ENCODE peak calls at places on chromosomes 6 and 20, in six cellular contexts. One of them, this sample, is unnamed.

GRCh38 chr6:33782561-33782960 is 6.4 kb downstream of the LEMD2 start:
- DNase-seq in choroid plexus epithelial cell: no peak
- DNase-seq in lower leg skin: no peak
- DNase-seq in astrocyte: no peak
- DNase-seq in AG10803: no peak
- DNase-seq in lower lobe of right lung: no peak
- DNase-seq in this sample: no peak

GRCh38 chr6:24646771-24647170 is 780 bp upstream of the KIAA0319 start:
- DNase-seq in AG10803: no peak
- DNase-seq in astrocyte: peak; percentile 60
- DNase-seq in choroid plexus epithelial cell: peak; percentile 14
- DNase-seq in lower leg skin: no peak
- DNase-seq in lower lobe of right lung: no peak
- DNase-seq in this sample: no peak

GRCh38 chr20:63493563-63494020 is 5.3 kb downstream of the EEF1A2 start:
- DNase-seq in AG10803: no peak
- DNase-seq in astrocyte: no peak
- DNase-seq in lower leg skin: no peak
- DNase-seq in choroid plexus epithelial cell: no peak
- DNase-seq in lower lobe of right lung: no peak
- DNase-seq in this sample: no peak

GRCh38 chr20:57002066-57002570 is 264.3 kb downstream of the BMP7 start:
- DNase-seq in astrocyte: no peak
- DNase-seq in lower leg skin: no peak
- DNase-seq in AG10803: no peak
- DNase-seq in lower lobe of right lung: no peak
- DNase-seq in choroid plexus epithelial cell: no peak
- DNase-seq in this sample: no peak

GRCh38 chr6:147578159-147578558 is 69.7 kb downstream of the SAMD5 start:
- DNase-seq in astrocyte: no peak
- DNase-seq in lower leg skin: no peak
- DNase-seq in AG10803: no peak
- DNase-seq in choroid plexus epithelial cell: no peak
- DNase-seq in lower lobe of right lung: no peak
- DNase-seq in this sample: no peak

GRCh38 chr6:26328265-26328844 is 36.6 kb upstream of the BTN3A2 start:
- DNase-seq in choroid plexus epithelial cell: no peak
- DNase-seq in AG10803: no peak
- DNase-seq in lower leg skin: no peak
- DNase-seq in astrocyte: no peak
- DNase-seq in lower lobe of right lung: no peak
- DNase-seq in this sample: no peak

GRCh38 chr6:5672581-5673011 is 334.1 kb downstream of the NRN1 start:
- DNase-seq in lower leg skin: no peak
- DNase-seq in lower lobe of right lung: no peak
- DNase-seq in AG10803: peak; percentile 93
- DNase-seq in astrocyte: peak; percentile 89
- DNase-seq in choroid plexus epithelial cell: peak; percentile 91
- DNase-seq in this sample: no peak

GRCh38 chr20:7155794-7156193 is 388.3 kb downstream of the BMP2 start:
- DNase-seq in choroid plexus epithelial cell: no peak
- DNase-seq in AG10803: no peak
- DNase-seq in lower lobe of right lung: no peak
- DNase-seq in astrocyte: no peak
- DNase-seq in lower leg skin: no peak
- DNase-seq in this sample: no peak

GRCh38 chr20:56391596-56392281 is at the start of gene AURKA:
- DNase-seq in AG10803: no peak
- DNase-seq in lower lobe of right lung: no peak
- DNase-seq in astrocyte: peak; percentile 1
- DNase-seq in choroid plexus epithelial cell: peak; percentile 26
- DNase-seq in lower leg skin: no peak
- DNase-seq in this sample: peak; percentile 4

GRCh38 chr6:7136859-7137334 is 29.1 kb downstream of the RREB1 start:
- DNase-seq in astrocyte: no peak
- DNase-seq in lower leg skin: no peak
- DNase-seq in AG10803: no peak
- DNase-seq in choroid plexus epithelial cell: no peak
- DNase-seq in lower lobe of right lung: no peak
- DNase-seq in this sample: peak; percentile 75

GRCh38 chr6:155349129-155349528 is 34.8 kb upstream of the TFB1M start:
- DNase-seq in choroid plexus epithelial cell: peak; percentile 33
- DNase-seq in lower lobe of right lung: no peak
- DNase-seq in astrocyte: peak; percentile 45
- DNase-seq in lower leg skin: no peak
- DNase-seq in AG10803: peak; percentile 58
- DNase-seq in this sample: no peak

GRCh38 chr6:1311400-1312192 is at the start of gene FOXQ1:
- DNase-seq in lower lobe of right lung: peak; percentile 91
- DNase-seq in astrocyte: no peak
- DNase-seq in lower leg skin: peak; percentile 71
- DNase-seq in AG10803: no peak
- DNase-seq in choroid plexus epithelial cell: peak; percentile 42
- DNase-seq in this sample: peak; percentile 24

GRCh38 chr6:162147805-162148204 is 579.8 kb downstream of the PRKN start:
- DNase-seq in astrocyte: no peak
- DNase-seq in lower lobe of right lung: no peak
- DNase-seq in lower leg skin: no peak
- DNase-seq in AG10803: no peak
- DNase-seq in choroid plexus epithelial cell: no peak
- DNase-seq in this sample: no peak

GRCh38 chr6:161951139-161951538 is 677.3 kb upstream of the AGPAT4 start:
- DNase-seq in lower lobe of right lung: no peak
- DNase-seq in choroid plexus epithelial cell: no peak
- DNase-seq in astrocyte: no peak
- DNase-seq in AG10803: no peak
- DNase-seq in lower leg skin: no peak
- DNase-seq in this sample: no peak

GRCh38 chr6:147867827-147868226 is 359.3 kb downstream of the SAMD5 start:
- DNase-seq in astrocyte: no peak
- DNase-seq in choroid plexus epithelial cell: no peak
- DNase-seq in lower leg skin: no peak
- DNase-seq in AG10803: no peak
- DNase-seq in lower lobe of right lung: no peak
- DNase-seq in this sample: no peak

GRCh38 chr20:13610205-13610604 is 28.5 kb downstream of the TASP1 start:
- DNase-seq in lower lobe of right lung: no peak
- DNase-seq in AG10803: no peak
- DNase-seq in choroid plexus epithelial cell: no peak
- DNase-seq in lower leg skin: no peak
- DNase-seq in astrocyte: no peak
- DNase-seq in this sample: no peak

GRCh38 chr6:156563710-156564109 is 213.5 kb upstream of the ARID1B start:
- DNase-seq in lower leg skin: no peak
- DNase-seq in AG10803: no peak
- DNase-seq in choroid plexus epithelial cell: no peak
- DNase-seq in astrocyte: no peak
- DNase-seq in lower lobe of right lung: no peak
- DNase-seq in this sample: no peak

GRCh38 chr6:160348552-160349441 is 619 bp downstream of the SLC22A3 start:
- DNase-seq in lower lobe of right lung: peak; percentile 74
- DNase-seq in AG10803: no peak
- DNase-seq in astrocyte: peak; percentile 17
- DNase-seq in lower leg skin: no peak
- DNase-seq in choroid plexus epithelial cell: peak; percentile 15
- DNase-seq in this sample: no peak

GRCh38 chr6:168676552-168677317 is 235.8 kb downstream of the SMOC2 start:
- DNase-seq in lower leg skin: no peak
- DNase-seq in astrocyte: no peak
- DNase-seq in AG10803: no peak
- DNase-seq in lower lobe of right lung: no peak
- DNase-seq in choroid plexus epithelial cell: no peak
- DNase-seq in this sample: no peak

GRCh38 chr6:36545767-36546663 is 1.3 kb downstream of the STK38 start:
- DNase-seq in AG10803: peak; percentile 17
- DNase-seq in lower lobe of right lung: no peak
- DNase-seq in lower leg skin: no peak
- DNase-seq in astrocyte: no peak
- DNase-seq in choroid plexus epithelial cell: peak; percentile 50
- DNase-seq in this sample: no peak

GRCh38 chr6:36546664-36546957 is 668 bp downstream of the STK38 start:
- DNase-seq in lower lobe of right lung: no peak
- DNase-seq in astrocyte: no peak
- DNase-seq in choroid plexus epithelial cell: no peak
- DNase-seq in AG10803: no peak
- DNase-seq in lower leg skin: no peak
- DNase-seq in this sample: no peak

GRCh38 chr6:36548401-36548743 is 1.1 kb upstream of the STK38 start:
- DNase-seq in choroid plexus epithelial cell: no peak
- DNase-seq in astrocyte: no peak
- DNase-seq in lower lobe of right lung: no peak
- DNase-seq in lower leg skin: no peak
- DNase-seq in AG10803: no peak
- DNase-seq in this sample: no peak

GRCh38 chr6:36547646-36548400 is 544 bp upstream of the STK38 start:
- DNase-seq in lower lobe of right lung: no peak
- DNase-seq in astrocyte: no peak
- DNase-seq in choroid plexus epithelial cell: no peak
- DNase-seq in AG10803: no peak
- DNase-seq in lower leg skin: no peak
- DNase-seq in this sample: no peak

DNA sequence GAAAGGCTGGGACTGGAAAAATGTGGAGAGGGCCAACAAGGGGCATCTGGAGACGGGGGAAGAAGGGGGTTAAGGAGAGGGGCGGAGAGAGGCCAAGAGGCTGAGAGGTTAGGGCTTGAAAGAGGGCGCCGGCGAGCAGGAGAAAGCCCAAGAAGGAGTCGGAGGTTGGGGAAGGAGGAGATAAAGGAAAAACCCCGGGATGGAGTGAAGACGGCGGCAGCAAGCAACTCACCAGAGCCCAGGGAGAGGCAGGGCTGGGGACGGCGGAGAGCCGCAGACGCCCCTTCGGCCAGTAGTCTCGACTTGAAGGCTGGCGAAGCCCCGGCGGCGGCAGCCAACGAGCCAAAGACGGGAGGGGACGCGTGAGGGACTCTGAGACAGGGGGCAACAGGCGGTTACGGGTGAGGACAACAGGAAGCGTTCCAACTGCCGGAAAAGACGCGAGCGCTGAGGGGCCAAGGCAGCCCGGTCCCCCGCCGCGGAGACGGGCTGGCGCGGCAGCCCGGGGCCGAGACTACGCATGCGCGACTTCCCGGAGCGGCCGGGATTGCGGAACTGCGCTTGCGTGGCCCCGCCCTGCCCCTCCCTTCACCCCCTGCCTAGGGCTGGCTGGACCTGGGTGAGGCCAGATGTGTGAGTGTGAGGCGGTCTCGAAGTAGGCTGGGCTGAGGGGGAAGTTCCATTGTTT is at the start of gene STK38:
- DNase-seq in lower lobe of right lung: peak; percentile 93
- DNase-seq in astrocyte: peak; percentile 65
- DNase-seq in AG10803: peak; percentile 84
- DNase-seq in choroid plexus epithelial cell: peak; percentile 89
- DNase-seq in lower leg skin: peak; percentile 89
- DNase-seq in this sample: peak; percentile 94
- TF ChIP-seq CTCF in lower lobe of right lung: no peak
- TF ChIP-seq CTCF in astrocyte: no peak
- TF ChIP-seq CTCF in AG10803: peak; percentile 24
- TF ChIP-seq CTCF in choroid plexus epithelial cell: no peak
- TF ChIP-seq CTCF in lower leg skin: no peak
- TF ChIP-seq CTCF in this sample: peak; percentile 43

DNA sequence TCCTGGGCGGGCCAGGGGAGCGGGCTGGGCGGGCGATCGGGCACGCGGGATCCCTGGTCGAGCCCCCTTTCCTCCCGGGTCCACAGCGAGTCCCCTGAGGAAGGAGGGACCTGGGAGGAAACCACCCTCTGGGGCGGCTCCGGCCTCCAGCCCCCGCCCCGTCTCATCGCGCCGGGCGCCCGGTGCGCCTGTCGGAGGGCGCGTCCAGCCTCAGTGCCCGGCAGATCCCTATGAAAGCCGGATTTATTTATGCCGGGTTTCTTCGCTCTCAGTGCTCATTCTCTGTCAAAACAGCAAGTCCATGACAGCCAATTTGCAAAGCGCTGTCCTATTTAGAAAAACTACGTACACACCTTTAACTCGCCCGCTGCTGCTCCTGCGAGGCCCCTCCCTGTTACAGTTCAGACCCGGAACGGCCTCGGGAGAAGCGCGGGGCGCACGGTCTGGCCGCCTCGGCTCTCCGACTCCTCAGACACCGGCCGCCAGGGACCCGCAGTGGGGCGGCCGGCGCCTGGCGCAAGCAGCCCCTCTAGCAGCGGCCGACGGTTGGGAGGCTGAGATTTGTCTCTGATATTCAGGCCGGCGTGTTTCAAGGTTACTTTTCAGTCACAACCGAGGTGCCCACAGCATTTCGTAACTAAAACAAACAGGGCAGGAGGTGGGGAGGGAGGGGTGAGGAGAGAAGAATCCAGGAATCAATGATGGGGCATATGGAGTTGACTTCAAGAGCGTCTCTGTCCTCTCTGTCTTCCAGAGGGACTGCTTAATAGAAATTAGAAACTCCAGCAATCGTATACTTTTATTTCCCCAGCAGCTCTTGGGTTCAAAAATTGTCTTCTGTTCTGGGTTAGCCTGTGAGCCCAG is 782 bp upstream of the FOXA2 start:
- DNase-seq in lower lobe of right lung: peak; percentile 57
- DNase-seq in lower leg skin: no peak
- DNase-seq in AG10803: no peak
- DNase-seq in astrocyte: no peak
- DNase-seq in choroid plexus epithelial cell: no peak
- DNase-seq in this sample: no peak
- H3K4me3 ChIP-seq in lower lobe of right lung: peak overlapping the region; percentile 48
- H3K4me3 ChIP-seq in lower leg skin: no peak overlapping the region
- H3K4me3 ChIP-seq in AG10803: no peak overlapping the region
- H3K4me3 ChIP-seq in astrocyte: no peak overlapping the region
- H3K4me3 ChIP-seq in choroid plexus epithelial cell: no peak overlapping the region
- H3K4me3 ChIP-seq in this sample: no peak overlapping the region

DNA sequence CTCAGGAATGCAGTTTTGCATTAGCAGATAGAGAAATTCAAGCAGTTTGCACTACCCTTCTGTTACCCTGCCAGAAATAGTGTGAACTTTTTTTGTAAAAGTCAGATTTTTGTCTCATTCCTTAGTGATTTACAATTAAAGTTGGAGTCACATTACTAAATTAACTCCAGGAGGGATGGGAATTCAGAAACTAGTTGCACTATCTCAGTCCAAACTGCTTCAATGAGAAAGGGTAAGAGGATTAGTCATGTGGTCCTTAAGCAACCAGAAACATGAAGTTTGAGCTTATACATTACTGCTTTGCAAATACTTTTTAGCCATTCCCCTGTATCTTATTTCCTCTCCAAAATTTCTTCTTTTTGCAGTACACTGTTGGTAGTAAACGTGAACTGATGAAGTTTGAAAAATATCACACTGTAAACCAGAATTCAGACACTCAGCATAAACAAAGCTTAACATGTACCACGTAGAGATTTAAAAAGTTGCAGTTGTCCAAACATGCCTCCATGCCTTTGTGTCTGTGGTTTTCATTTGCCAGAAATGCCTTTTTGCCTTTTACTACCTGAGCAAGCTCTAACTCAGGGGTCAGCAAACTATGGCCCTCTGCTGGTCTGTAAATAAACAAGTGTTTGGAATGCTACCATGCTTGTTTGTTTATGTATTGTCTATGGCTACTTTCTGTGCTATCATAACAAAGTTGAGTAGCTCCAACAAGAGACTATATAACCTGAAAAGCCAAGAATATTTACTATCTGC is 49.7 kb downstream of the TP53INP2 start:
- DNase-seq in choroid plexus epithelial cell: peak; percentile 68
- DNase-seq in lower lobe of right lung: no peak
- DNase-seq in lower leg skin: no peak
- DNase-seq in AG10803: peak; percentile 68
- DNase-seq in astrocyte: peak; percentile 7
- DNase-seq in this sample: no peak
- TF ChIP-seq CTCF in choroid plexus epithelial cell: peak; percentile 9
- TF ChIP-seq CTCF in lower lobe of right lung: no peak
- TF ChIP-seq CTCF in lower leg skin: no peak
- TF ChIP-seq CTCF in AG10803: peak; percentile 17
- TF ChIP-seq CTCF in astrocyte: no peak
- TF ChIP-seq CTCF in this sample: peak; percentile 15

GRCh38 chr20:45814314-45814713 is 1.9 kb downstream of the UBE2C start:
- DNase-seq in choroid plexus epithelial cell: no peak
- DNase-seq in lower lobe of right lung: no peak
- DNase-seq in lower leg skin: no peak
- DNase-seq in astrocyte: no peak
- DNase-seq in AG10803: no peak
- DNase-seq in this sample: no peak
- H3K4me3 ChIP-seq in choroid plexus epithelial cell: no peak overlapping the region
- H3K4me3 ChIP-seq in lower lobe of right lung: no peak overlapping the region
- H3K4me3 ChIP-seq in lower leg skin: no peak overlapping the region
- H3K4me3 ChIP-seq in astrocyte: no peak overlapping the region
- H3K4me3 ChIP-seq in AG10803: no peak overlapping the region
- H3K4me3 ChIP-seq in this sample: peak overlapping the region; percentile 37